ENCODE peak calls at places on chromosomes 6 and 20, in eight cellular contexts. S is SHP77; Q is stomach; R is NCI-H1105; G is naive thymus-derived CD8-positive, alpha-beta T cell; C is DMS153; P is erythroblast; H is effector memory CD4-positive, alpha-beta T cell. L is an unnamed sample.

GRCh38 chr6:3977875-3978711 is 100.8 kb downstream of the FAM217A start:
- DNase-seq in S (no peak), Q (no peak), R (no peak), G (peak), C (no peak), P (peak), H (peak), L (no peak)

GRCh38 chr6:144528605-144529425 is 243.7 kb downstream of the UTRN start:
- DNase-seq in S (no peak), Q (no peak), R (no peak), G (no peak), C (no peak), P (no peak), H (no peak), L (no peak)

GRCh38 chr20:19995220-19995863 is 21.8 kb upstream of the NAA20 start:
- DNase-seq in S (peak), Q (no peak), R (peak), G (peak), C (peak), P (peak), H (no peak), L (peak)

GRCh38 chr20:48959902-48960550 is 38.5 kb downstream of the ARFGEF2 start:
- DNase-seq in S (no peak), Q (no peak), R (no peak), G (no peak), C (no peak), P (no peak), H (no peak), L (no peak)

GRCh38 chr6:25025919-25026301 is 90.2 kb upstream of the RIPOR2 start:
- DNase-seq in S (no peak), Q (no peak), R (no peak), G (no peak), C (no peak), P (no peak), H (no peak), L (no peak)

GRCh38 chr6:138115191-138115590 is 8.0 kb upstream of the PERP start:
- DNase-seq in S (no peak), Q (no peak), R (peak), G (no peak), C (peak), P (no peak), H (no peak), L (peak)

GRCh38 chr6:18640754-18641153 is 253.6 kb downstream of the RNF144B start:
- DNase-seq in S (no peak), Q (no peak), R (no peak), G (no peak), C (no peak), P (no peak), H (no peak), L (no peak)

GRCh38 chr6:106103728-106104109 is 17.6 kb downstream of the PRDM1 start:
- DNase-seq in S (no peak), Q (peak), R (no peak), G (peak), C (no peak), P (no peak), H (peak), L (no peak)

GRCh38 chr6:166476061-166476591 is 93.4 kb upstream of the MPC1 start:
- DNase-seq in S (no peak), Q (no peak), R (no peak), G (no peak), C (no peak), P (no peak), H (no peak), L (no peak)

GRCh38 chr6:63307581-63308246 is 12.1 kb downstream of the LGSN start:
- DNase-seq in S (peak), Q (no peak), R (no peak), G (no peak), C (no peak), P (peak), H (no peak), L (peak)

GRCh38 chr20:62128499-62128898 is 6.2 kb downstream of the LSM14B start:
- DNase-seq in S (no peak), Q (no peak), R (no peak), G (no peak), C (no peak), P (no peak), H (no peak), L (no peak)

GRCh38 chr20:44319880-44320422 is 8.9 kb upstream of the FITM2 start:
- DNase-seq in S (no peak), Q (no peak), R (no peak), G (no peak), C (no peak), P (no peak), H (no peak), L (no peak)

GRCh38 chr6:158708239-158708638 is 58.4 kb downstream of the SYTL3 start:
- DNase-seq in S (no peak), Q (peak), R (no peak), G (no peak), C (no peak), P (no peak), H (no peak), L (no peak)

GRCh38 chr6:157669747-157670216 is 153.3 kb upstream of the SNX9 start:
- DNase-seq in S (no peak), Q (peak), R (no peak), G (peak), C (peak), P (no peak), H (no peak), L (peak)

GRCh38 chr6:3081965-3082364 is 13.7 kb downstream of the RIPK1 start:
- DNase-seq in S (no peak), Q (no peak), R (no peak), G (no peak), C (no peak), P (no peak), H (no peak), L (no peak)

GRCh38 chr20:52012093-52012492 is 179.5 kb downstream of the ZFP64 start:
- DNase-seq in S (no peak), Q (no peak), R (no peak), G (no peak), C (no peak), P (no peak), H (no peak), L (no peak)

GRCh38 chr6:93176070-93176469 is 243.3 kb downstream of the EPHA7 start:
- DNase-seq in S (no peak), Q (no peak), R (no peak), G (no peak), C (no peak), P (no peak), H (no peak), L (no peak)

GRCh38 chr6:170442596-170442995 is 110.5 kb downstream of the PSMB1 start:
- DNase-seq in S (no peak), Q (no peak), R (no peak), G (no peak), C (no peak), P (no peak), H (no peak), L (no peak)